ENCODE peak calls at places on chromosome 15, in seven cellular contexts. E, Q, G, Y, K, J and N are unnamed samples.

GRCh38 chr15:81363713-81364112 is 10.3 kb downstream of the TMC3 start:
- DNase-seq in E (no peak), Q (no peak), G (no peak), Y (no peak), K (no peak), J (no peak), N (no peak)

GRCh38 chr15:33314115-33314514 is 3.3 kb downstream of the RYR3 start:
- DNase-seq in E (no peak), Q (no peak), G (no peak), Y (no peak), K (no peak), J (no peak), N (no peak)

GRCh38 chr15:74036271-74037170 is 42.0 kb downstream of the PML start:
- DNase-seq in E (peak), Q (no peak), G (peak), Y (no peak), K (peak), J (no peak), N (peak)

GRCh38 chr15:59242649-59243048 is 36.0 kb downstream of the LDHAL6B start:
- DNase-seq in E (no peak), Q (no peak), G (no peak), Y (no peak), K (no peak), J (no peak), N (no peak)

GRCh38 chr15:85314653-85315052 is 65.8 kb upstream of the AKAP13 start:
- DNase-seq in E (no peak), Q (no peak), G (peak), Y (no peak), K (no peak), J (no peak), N (peak)

GRCh38 chr15:60720084-60720483 is 241.1 kb upstream of the ICE2 start:
- DNase-seq in E (no peak), Q (no peak), G (no peak), Y (no peak), K (no peak), J (no peak), N (no peak)

GRCh38 chr15:38671675-38672141 is 107.1 kb upstream of the RASGRP1 start:
- DNase-seq in E (no peak), Q (peak), G (no peak), Y (no peak), K (no peak), J (peak), N (no peak)

GRCh38 chr15:85282504-85283115 is 97.8 kb upstream of the AKAP13 start:
- DNase-seq in E (no peak), Q (no peak), G (peak), Y (peak), K (no peak), J (no peak), N (peak)

GRCh38 chr15:100786901-100787566 is 92.6 kb upstream of the ALDH1A3 start:
- DNase-seq in E (no peak), Q (peak), G (no peak), Y (no peak), K (no peak), J (no peak), N (no peak)

GRCh38 chr15:43465105-43465504 is 27.9 kb downstream of the TP53BP1 start:
- DNase-seq in E (no peak), Q (no peak), G (peak), Y (no peak), K (no peak), J (no peak), N (peak)

GRCh38 chr15:93028632-93029612 is 60.1 kb downstream of the RGMA start:
- DNase-seq in E (peak), Q (no peak), G (peak), Y (no peak), K (peak), J (no peak), N (peak)

GRCh38 chr15:85331666-85332261 is 48.6 kb upstream of the AKAP13 start:
- DNase-seq in E (no peak), Q (no peak), G (no peak), Y (no peak), K (no peak), J (peak), N (no peak)